ENCODE peak calls at places on chromosomes 5 and 9, in six cellular contexts. One of them, this sample, is unnamed.

GRCh38 chr5:1832511-1833250 is 31.5 kb downstream of the NDUFS6 start:
- DNase-seq in spleen: peak
- DNase-seq in substantia nigra: no peak
- DNase-seq in neuronal stem cell: no peak
- DNase-seq in SK-N-SH: peak
- DNase-seq in body of pancreas: no peak
- DNase-seq in this sample: no peak

GRCh38 chr9:95740217-95741004 is 135.1 kb upstream of the ERCC6L2 start:
- DNase-seq in SK-N-SH: no peak
- DNase-seq in spleen: no peak
- DNase-seq in body of pancreas: no peak
- DNase-seq in neuronal stem cell: no peak
- DNase-seq in substantia nigra: no peak
- DNase-seq in this sample: no peak

GRCh38 chr9:107929439-107929838 is 439.9 kb upstream of the KLF4 start:
- DNase-seq in body of pancreas: peak
- DNase-seq in substantia nigra: no peak
- DNase-seq in spleen: no peak
- DNase-seq in SK-N-SH: no peak
- DNase-seq in neuronal stem cell: no peak
- DNase-seq in this sample: no peak

GRCh38 chr9:29211681-29212589 is 1638.7 kb upstream of the C9orf72 start:
- DNase-seq in neuronal stem cell: peak
- DNase-seq in substantia nigra: no peak
- DNase-seq in body of pancreas: peak
- DNase-seq in SK-N-SH: peak
- DNase-seq in spleen: no peak
- DNase-seq in this sample: peak

GRCh38 chr9:18756712-18757125 is 276.3 kb downstream of the SAXO1 start:
- DNase-seq in substantia nigra: no peak
- DNase-seq in SK-N-SH: no peak
- DNase-seq in spleen: no peak
- DNase-seq in neuronal stem cell: no peak
- DNase-seq in body of pancreas: no peak
- DNase-seq in this sample: no peak

GRCh38 chr9:97640290-97640689 is 6.7 kb downstream of the NCBP1 start:
- DNase-seq in body of pancreas: no peak
- DNase-seq in SK-N-SH: no peak
- DNase-seq in substantia nigra: no peak
- DNase-seq in neuronal stem cell: no peak
- DNase-seq in spleen: no peak
- DNase-seq in this sample: no peak

GRCh38 chr9:3437031-3437430 is 88.8 kb downstream of the RFX3 start:
- DNase-seq in spleen: no peak
- DNase-seq in neuronal stem cell: no peak
- DNase-seq in body of pancreas: no peak
- DNase-seq in substantia nigra: no peak
- DNase-seq in SK-N-SH: no peak
- DNase-seq in this sample: no peak

GRCh38 chr9:115425614-115426013 is 307.7 kb upstream of the TNC start:
- DNase-seq in spleen: no peak
- DNase-seq in substantia nigra: no peak
- DNase-seq in SK-N-SH: no peak
- DNase-seq in neuronal stem cell: no peak
- DNase-seq in body of pancreas: no peak
- DNase-seq in this sample: no peak

GRCh38 chr5:136018814-136019777 is 9.7 kb upstream of the TGFBI start:
- DNase-seq in neuronal stem cell: no peak
- DNase-seq in spleen: no peak
- DNase-seq in substantia nigra: no peak
- DNase-seq in body of pancreas: no peak
- DNase-seq in SK-N-SH: peak
- DNase-seq in this sample: no peak

GRCh38 chr9:26809795-26810194 is 82.8 kb downstream of the CAAP1 start:
- DNase-seq in body of pancreas: no peak
- DNase-seq in spleen: no peak
- DNase-seq in neuronal stem cell: no peak
- DNase-seq in SK-N-SH: no peak
- DNase-seq in substantia nigra: no peak
- DNase-seq in this sample: no peak

GRCh38 chr5:43428034-43428712 is 16.0 kb upstream of the CCL28 start:
- DNase-seq in spleen: no peak
- DNase-seq in substantia nigra: no peak
- DNase-seq in neuronal stem cell: no peak
- DNase-seq in SK-N-SH: no peak
- DNase-seq in body of pancreas: no peak
- DNase-seq in this sample: no peak

GRCh38 chr5:178450121-178450631 is 140.0 kb downstream of the COL23A1 start:
- DNase-seq in spleen: peak
- DNase-seq in substantia nigra: no peak
- DNase-seq in body of pancreas: no peak
- DNase-seq in SK-N-SH: no peak
- DNase-seq in neuronal stem cell: no peak
- DNase-seq in this sample: no peak

GRCh38 chr9:83538172-83538889 is at the start of gene FRMD3:
- DNase-seq in neuronal stem cell: peak
- DNase-seq in substantia nigra: peak
- DNase-seq in spleen: peak
- DNase-seq in body of pancreas: peak
- DNase-seq in SK-N-SH: peak
- DNase-seq in this sample: peak

GRCh38 chr9:110936252-110936651 is 102.0 kb downstream of the LPAR1 start:
- DNase-seq in body of pancreas: no peak
- DNase-seq in neuronal stem cell: no peak
- DNase-seq in SK-N-SH: no peak
- DNase-seq in substantia nigra: no peak
- DNase-seq in spleen: no peak
- DNase-seq in this sample: no peak

GRCh38 chr5:167950126-167950721 is 341.2 kb upstream of the WWC1 start:
- DNase-seq in spleen: no peak
- DNase-seq in SK-N-SH: no peak
- DNase-seq in neuronal stem cell: no peak
- DNase-seq in body of pancreas: no peak
- DNase-seq in substantia nigra: no peak
- DNase-seq in this sample: no peak

GRCh38 chr9:124855944-124856773 is 2.9 kb downstream of the WDR38 start:
- DNase-seq in spleen: peak
- DNase-seq in SK-N-SH: peak
- DNase-seq in body of pancreas: peak
- DNase-seq in substantia nigra: no peak
- DNase-seq in neuronal stem cell: no peak
- DNase-seq in this sample: no peak

GRCh38 chr9:115198018-115198417 is 80.1 kb upstream of the TNC start:
- DNase-seq in substantia nigra: no peak
- DNase-seq in neuronal stem cell: no peak
- DNase-seq in body of pancreas: peak
- DNase-seq in SK-N-SH: peak
- DNase-seq in spleen: no peak
- DNase-seq in this sample: no peak

GRCh38 chr5:11857391-11857790 is 46.9 kb downstream of the CTNND2 start:
- DNase-seq in neuronal stem cell: no peak
- DNase-seq in body of pancreas: no peak
- DNase-seq in SK-N-SH: no peak
- DNase-seq in spleen: no peak
- DNase-seq in substantia nigra: no peak
- DNase-seq in this sample: no peak

GRCh38 chr5:19986036-19986619 is 1.9 kb downstream of the CDH18 start:
- DNase-seq in spleen: no peak
- DNase-seq in body of pancreas: no peak
- DNase-seq in neuronal stem cell: no peak
- DNase-seq in SK-N-SH: no peak
- DNase-seq in substantia nigra: no peak
- DNase-seq in this sample: no peak

GRCh38 chr5:77077821-77078176 is 9.3 kb downstream of the ZBED3 start:
- DNase-seq in substantia nigra: no peak
- DNase-seq in SK-N-SH: no peak
- DNase-seq in spleen: no peak
- DNase-seq in body of pancreas: no peak
- DNase-seq in neuronal stem cell: no peak
- DNase-seq in this sample: no peak

GRCh38 chr5:143315929-143316328 is 87.6 kb downstream of the NR3C1 start:
- DNase-seq in SK-N-SH: no peak
- DNase-seq in substantia nigra: no peak
- DNase-seq in spleen: no peak
- DNase-seq in neuronal stem cell: no peak
- DNase-seq in body of pancreas: no peak
- DNase-seq in this sample: peak

GRCh38 chr5:88664630-88665029 is 218.4 kb downstream of the MEF2C start:
- DNase-seq in substantia nigra: no peak
- DNase-seq in SK-N-SH: no peak
- DNase-seq in neuronal stem cell: no peak
- DNase-seq in body of pancreas: no peak
- DNase-seq in spleen: no peak
- DNase-seq in this sample: no peak

GRCh38 chr5:71880531-71880930 is 161.5 kb downstream of the CARTPT start:
- DNase-seq in SK-N-SH: no peak
- DNase-seq in spleen: no peak
- DNase-seq in neuronal stem cell: no peak
- DNase-seq in substantia nigra: no peak
- DNase-seq in body of pancreas: no peak
- DNase-seq in this sample: no peak

GRCh38 chr5:131751551-131751950 is 45.3 kb downstream of the FNIP1 start:
- DNase-seq in SK-N-SH: no peak
- DNase-seq in spleen: no peak
- DNase-seq in substantia nigra: no peak
- DNase-seq in neuronal stem cell: no peak
- DNase-seq in body of pancreas: no peak
- DNase-seq in this sample: no peak

GRCh38 chr9:4197548-4197947 is 102.3 kb downstream of the GLIS3 start:
- DNase-seq in SK-N-SH: peak
- DNase-seq in neuronal stem cell: no peak
- DNase-seq in substantia nigra: no peak
- DNase-seq in spleen: no peak
- DNase-seq in body of pancreas: no peak
- DNase-seq in this sample: no peak

GRCh38 chr9:129422032-129422842 is 198.7 kb downstream of the C9orf50 start:
- DNase-seq in substantia nigra: no peak
- DNase-seq in body of pancreas: no peak
- DNase-seq in SK-N-SH: no peak
- DNase-seq in neuronal stem cell: no peak
- DNase-seq in spleen: no peak
- DNase-seq in this sample: no peak

GRCh38 chr9:36922548-36922947 is 111.5 kb downstream of the PAX5 start:
- DNase-seq in body of pancreas: no peak
- DNase-seq in substantia nigra: no peak
- DNase-seq in neuronal stem cell: no peak
- DNase-seq in SK-N-SH: no peak
- DNase-seq in spleen: no peak
- DNase-seq in this sample: no peak

GRCh38 chr5:149959406-149960236 is 937 bp upstream of the SLC26A2 start:
- DNase-seq in spleen: no peak
- DNase-seq in substantia nigra: no peak
- DNase-seq in body of pancreas: no peak
- DNase-seq in SK-N-SH: peak
- DNase-seq in neuronal stem cell: no peak
- DNase-seq in this sample: peak

GRCh38 chr5:9544056-9544455 is 1.8 kb downstream of the SEMA5A start:
- DNase-seq in substantia nigra: no peak
- DNase-seq in body of pancreas: no peak
- DNase-seq in SK-N-SH: no peak
- DNase-seq in spleen: no peak
- DNase-seq in neuronal stem cell: no peak
- DNase-seq in this sample: no peak

GRCh38 chr9:111483419-111483861 is 743 bp downstream of the ECPAS start:
- DNase-seq in substantia nigra: peak
- DNase-seq in neuronal stem cell: peak
- DNase-seq in spleen: no peak
- DNase-seq in body of pancreas: no peak
- DNase-seq in SK-N-SH: peak
- DNase-seq in this sample: peak

GRCh38 chr5:25285116-25285515 is 640.3 kb upstream of the CDH10 start:
- DNase-seq in spleen: no peak
- DNase-seq in substantia nigra: no peak
- DNase-seq in neuronal stem cell: no peak
- DNase-seq in SK-N-SH: no peak
- DNase-seq in body of pancreas: no peak
- DNase-seq in this sample: no peak

GRCh38 chr5:5294429-5294828 is 128.0 kb upstream of the ICE1 start:
- DNase-seq in spleen: no peak
- DNase-seq in SK-N-SH: no peak
- DNase-seq in substantia nigra: no peak
- DNase-seq in body of pancreas: no peak
- DNase-seq in neuronal stem cell: no peak
- DNase-seq in this sample: no peak

GRCh38 chr5:56175465-56175864 is 57.7 kb downstream of the ANKRD55 start:
- DNase-seq in body of pancreas: peak
- DNase-seq in SK-N-SH: no peak
- DNase-seq in neuronal stem cell: peak
- DNase-seq in substantia nigra: no peak
- DNase-seq in spleen: no peak
- DNase-seq in this sample: no peak

GRCh38 chr5:134438268-134438622 is 26.6 kb upstream of the CDKN2AIPNL start:
- DNase-seq in body of pancreas: peak
- DNase-seq in substantia nigra: no peak
- DNase-seq in neuronal stem cell: no peak
- DNase-seq in SK-N-SH: no peak
- DNase-seq in spleen: peak
- DNase-seq in this sample: no peak

GRCh38 chr9:132978451-132979087 is at the start of gene GFI1B:
- DNase-seq in SK-N-SH: peak
- DNase-seq in spleen: no peak
- DNase-seq in neuronal stem cell: no peak
- DNase-seq in substantia nigra: no peak
- DNase-seq in body of pancreas: no peak
- DNase-seq in this sample: no peak

GRCh38 chr5:99437986-99438385 is 509.2 kb upstream of the CHD1 start:
- DNase-seq in substantia nigra: no peak
- DNase-seq in neuronal stem cell: no peak
- DNase-seq in spleen: no peak
- DNase-seq in SK-N-SH: no peak
- DNase-seq in body of pancreas: no peak
- DNase-seq in this sample: no peak

GRCh38 chr5:55232194-55232984 is 1.0 kb downstream of the CCNO start:
- DNase-seq in substantia nigra: no peak
- DNase-seq in SK-N-SH: peak
- DNase-seq in body of pancreas: peak
- DNase-seq in spleen: peak
- DNase-seq in neuronal stem cell: peak
- DNase-seq in this sample: no peak

GRCh38 chr9:122124048-122124447 is 30.9 kb upstream of the TTLL11 start:
- DNase-seq in SK-N-SH: no peak
- DNase-seq in body of pancreas: no peak
- DNase-seq in neuronal stem cell: no peak
- DNase-seq in substantia nigra: no peak
- DNase-seq in spleen: no peak
- DNase-seq in this sample: no peak